ENCODE peak calls at places on chromosomes 5 and 9, in six cellular contexts. J is neuronal stem cell, E is H1, N is H9, M is mesenchymal stem cell, F is IMR-90. S is an unnamed sample.

GRCh38 chr9:74303945-74304344 is 193.2 kb upstream of the RORB start:
- DNase-seq in M (no peak), N (no peak), E (no peak), F (no peak), J (no peak), S (peak; percentile 15)

GRCh38 chr5:40221796-40222195 is 457.9 kb upstream of the PTGER4 start:
- DNase-seq in F (peak; percentile 93), E (no peak), N (no peak), M (peak; percentile 69), J (no peak), S (no peak)

GRCh38 chr9:16509946-16510504 is 360.4 kb downstream of the BNC2 start:
- DNase-seq in E (no peak), M (peak; percentile 80), F (peak; percentile 81), J (no peak), N (no peak), S (no peak)

GRCh38 chr9:137304383-137305059 is 2.5 kb upstream of the NRARP start:
- DNase-seq in E (no peak), J (no peak), F (no peak), N (peak; percentile 30), M (no peak), S (no peak)

GRCh38 chr5:4855048-4855447 is 285.1 kb upstream of the ADAMTS16 start:
- DNase-seq in M (no peak), F (no peak), N (no peak), J (no peak), E (no peak), S (peak; percentile 5)

GRCh38 chr9:125066839-125067619 is 76.3 kb downstream of the SCAI start:
- DNase-seq in E (no peak), M (peak; percentile 59), N (no peak), F (peak; percentile 47), J (no peak), S (peak; percentile 20)

GRCh38 chr5:72841756-72842535 is 25.5 kb downstream of the TNPO1 start:
- DNase-seq in N (no peak), F (peak; percentile 43), E (no peak), M (peak; percentile 34), J (no peak), S (no peak)

GRCh38 chr9:78668148-78668825 is 371.4 kb downstream of the PSAT1 start:
- DNase-seq in N (no peak), J (no peak), E (no peak), F (no peak), M (no peak), S (peak; percentile 89)

GRCh38 chr5:93583799-93584530 is 943 bp downstream of the NR2F1 start:
- DNase-seq in F (peak; percentile 47), M (peak; percentile 56), N (no peak), J (no peak), E (no peak), S (peak; percentile 79)

GRCh38 chr9:36222449-36222848 is 31.7 kb downstream of the CLTA start:
- DNase-seq in E (no peak), M (no peak), N (no peak), F (peak; percentile 45), J (no peak), S (no peak)

GRCh38 chr9:86135374-86135773 is 36.0 kb upstream of the GOLM1 start:
- DNase-seq in J (no peak), N (no peak), F (no peak), M (no peak), E (no peak), S (no peak)

GRCh38 chr5:179221877-179222220 is 123.4 kb downstream of the ADAMTS2 start:
- DNase-seq in E (no peak), M (no peak), N (no peak), F (no peak), J (no peak), S (no peak)

GRCh38 chr9:20292002-20292401 is 330.3 kb downstream of the MLLT3 start:
- DNase-seq in F (peak; percentile 72), M (peak; percentile 37), N (no peak), E (no peak), J (no peak), S (peak; percentile 81)

GRCh38 chr5:135885031-135885430 is 10.6 kb downstream of the IL9 start:
- DNase-seq in J (no peak), F (no peak), E (no peak), M (no peak), N (no peak), S (no peak)

GRCh38 chr5:39249560-39250274 is 30.4 kb upstream of the FYB1 start:
- DNase-seq in E (no peak), F (no peak), M (no peak), N (no peak), J (no peak), S (no peak)

GRCh38 chr9:14075218-14075617 is 238.7 kb downstream of the NFIB start:
- DNase-seq in J (no peak), F (no peak), N (no peak), E (no peak), M (no peak), S (no peak)

GRCh38 chr5:45521067-45521466 is 175.1 kb downstream of the HCN1 start:
- DNase-seq in M (peak; percentile 80), N (peak; percentile 52), J (peak; percentile 59), E (peak; percentile 78), F (peak; percentile 1), S (peak; percentile 79)

GRCh38 chr9:95138474-95138873 is 179.0 kb downstream of the FANCC start:
- DNase-seq in N (peak; percentile 80), E (no peak), F (peak; percentile 36), J (no peak), M (no peak), S (peak; percentile 62)

GRCh38 chr9:107243757-107244156 is 39.3 kb upstream of the RAD23B start:
- DNase-seq in F (peak; percentile 83), N (no peak), J (no peak), M (peak; percentile 62), E (no peak), S (peak; percentile 90)

GRCh38 chr5:16245956-16246355 is 66.4 kb upstream of the MARCHF11 start:
- DNase-seq in J (no peak), M (no peak), N (no peak), F (no peak), E (no peak), S (no peak)

GRCh38 chr5:144004751-144005150 is 165.7 kb downstream of the YIPF5 start:
- DNase-seq in M (no peak), N (no peak), F (no peak), E (no peak), J (no peak), S (no peak)

GRCh38 chr5:55407059-55407684 is 99.4 kb downstream of the MTREX start:
- DNase-seq in F (peak; percentile 64), M (peak; percentile 68), N (no peak), J (no peak), E (no peak), S (peak; percentile 49)

GRCh38 chr5:145110826-145111225 is 724.3 kb downstream of the PRELID2 start:
- DNase-seq in N (no peak), J (no peak), E (no peak), M (peak; percentile 1), F (peak; percentile 16), S (no peak)

GRCh38 chr5:68265347-68265746 is 49.8 kb downstream of the PIK3R1 start:
- DNase-seq in J (no peak), E (no peak), N (no peak), F (no peak), M (no peak), S (no peak)

GRCh38 chr5:66891184-66891925 is 295.2 kb downstream of the MAST4 start:
- DNase-seq in F (peak; percentile 43), M (peak; percentile 83), E (no peak), J (no peak), N (no peak), S (peak; percentile 49)

GRCh38 chr9:97895695-97896332 is 26.5 kb downstream of the TRMO start:
- DNase-seq in N (peak; percentile 81), E (peak; percentile 54), M (peak; percentile 3), J (no peak), F (peak; percentile 15), S (peak; percentile 86)

GRCh38 chr9:18756712-18757125 is 276.3 kb downstream of the SAXO1 start:
- DNase-seq in J (no peak), N (no peak), E (no peak), M (no peak), F (no peak), S (no peak)

GRCh38 chr5:122089614-122090013 is 11.6 kb upstream of the LOX start:
- DNase-seq in M (peak; percentile 86), N (no peak), F (peak; percentile 94), J (no peak), E (no peak), S (no peak)

GRCh38 chr9:94011134-94011533 is 56.0 kb upstream of the BARX1 start:
- DNase-seq in N (no peak), E (no peak), J (no peak), F (no peak), M (no peak), S (no peak)

GRCh38 chr9:79763861-79764260 is 192.1 kb downstream of the TLE4 start:
- DNase-seq in E (no peak), M (no peak), J (no peak), F (peak; percentile 17), N (no peak), S (no peak)
- H2BK5ac ChIP-seq in E (no peak overlapping the region), M (no peak overlapping the region), J (no peak overlapping the region), F (no peak overlapping the region), N (no peak overlapping the region), S (no peak overlapping the region)

GRCh38 chr5:173869316-173869715 is 18.8 kb upstream of the CPEB4 start:
- DNase-seq in F (no peak), N (no peak), M (no peak), E (no peak), J (no peak), S (no peak)
- H3K4ac ChIP-seq in F (no peak overlapping the region), N (no peak overlapping the region), M (no peak overlapping the region), E (no peak overlapping the region), J (no peak overlapping the region), S (no peak overlapping the region)

DNA sequence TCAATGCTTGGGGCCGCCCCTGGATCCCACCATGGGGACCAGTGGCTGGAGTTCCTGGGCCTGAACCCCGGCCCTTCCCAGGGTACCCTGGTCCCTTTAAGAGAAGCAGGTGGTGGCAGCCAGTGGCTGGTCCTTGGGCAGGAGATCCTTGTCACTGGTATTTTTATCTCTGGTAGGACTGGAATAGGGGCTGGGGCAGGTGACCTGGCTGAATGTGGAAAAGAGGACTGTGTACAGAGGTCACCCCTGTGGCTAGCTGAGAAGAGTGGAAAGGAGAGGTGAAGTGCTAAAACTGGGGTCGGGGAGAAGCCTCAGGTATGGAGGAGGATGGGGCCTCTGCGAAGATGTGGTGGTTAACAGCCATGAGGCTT is 7.0 kb downstream of the CRAT start:
- DNase-seq in M (no peak), E (no peak), J (no peak), N (no peak), F (no peak), S (no peak)
- H2BK5ac ChIP-seq in M (no peak overlapping the region), E (no peak overlapping the region), J (no peak overlapping the region), N (no peak overlapping the region), F (no peak overlapping the region), S (no peak overlapping the region)

GRCh38 chr5:80987078-80987766 is 27.1 kb downstream of the RASGRF2 start:
- DNase-seq in E (no peak), F (no peak), J (no peak), N (no peak), M (peak; percentile 45), S (no peak)

GRCh38 chr5:80988419-80988925 is 28.3 kb downstream of the RASGRF2 start:
- DNase-seq in M (peak; percentile 50), E (no peak), J (no peak), F (no peak), N (no peak), S (no peak)

GRCh38 chr5:80990527-80990926 is 30.4 kb downstream of the RASGRF2 start:
- DNase-seq in N (peak; percentile 52), F (no peak), M (no peak), E (no peak), J (no peak), S (peak; percentile 85)

GRCh38 chr5:80989883-80990282 is 29.7 kb downstream of the RASGRF2 start:
- DNase-seq in J (no peak), M (no peak), N (no peak), E (no peak), F (no peak), S (no peak)

GRCh38 chr5:80990971-80991370 is 30.8 kb downstream of the RASGRF2 start:
- DNase-seq in N (peak; percentile 80), E (no peak), M (no peak), J (no peak), F (no peak), S (peak; percentile 96)
- H3K4ac ChIP-seq in N (no peak overlapping the region), E (no peak overlapping the region), M (no peak overlapping the region), J (no peak overlapping the region), F (no peak overlapping the region), S (no peak overlapping the region)

S was measured in mesendoderm.